ENCODE peak calls at places on chromosomes 7 and 10, in four cellular contexts. O is K562, L is HepG2, J is GM12878. E is an unnamed sample.

GRCh38 chr10:126011995-126012394 is 115.6 kb downstream of the FANK1 start:
- DNase-seq in O (no peak), L (no peak), J (no peak), E (no peak)

GRCh38 chr7:155071121-155071651 is 1.1 kb downstream of the HTR5A start:
- DNase-seq in O (no peak), L (no peak), J (no peak), E (no peak)

GRCh38 chr7:105487559-105488218 is 34.4 kb downstream of the PUS7 start:
- DNase-seq in O (peak), L (peak), J (no peak), E (no peak)

GRCh38 chr10:133178357-133179127 is 18.5 kb downstream of the KNDC1 start:
- DNase-seq in O (no peak), L (no peak), J (no peak), E (peak)

GRCh38 chr10:9957352-9957751 is 1060.3 kb upstream of the CELF2 start:
- DNase-seq in O (no peak), L (no peak), J (no peak), E (no peak)

GRCh38 chr7:95198891-95199290 is 125.4 kb downstream of the PON1 start:
- DNase-seq in O (no peak), L (no peak), J (no peak), E (no peak)

GRCh38 chr10:1365540-1366082 is 309.4 kb downstream of the WDR37 start:
- DNase-seq in O (no peak), L (no peak), J (no peak), E (no peak)

GRCh38 chr7:10022957-10023356 is 950.7 kb upstream of the PHF14 start:
- DNase-seq in O (no peak), L (no peak), J (no peak), E (peak)

GRCh38 chr7:40299097-40299496 is 164.3 kb downstream of the SUGCT start:
- DNase-seq in O (no peak), L (no peak), J (no peak), E (no peak)

GRCh38 chr10:117074621-117075020 is 63.4 kb downstream of the VAX1 start:
- DNase-seq in O (no peak), L (peak), J (no peak), E (no peak)

GRCh38 chr7:47078241-47078640 is 503.7 kb downstream of the TNS3 start:
- DNase-seq in O (no peak), L (no peak), J (no peak), E (no peak)
- TF ChIP-seq CBFB in O (no peak), L (no peak), J (no peak), E (no peak)

GRCh38 chr10:48564466-48565150 is 40.3 kb downstream of the ARHGAP22 start:
- DNase-seq in O (no peak), L (no peak), J (no peak), E (no peak)
- TF ChIP-seq SP1 in O (no peak), L (no peak), J (no peak), E (no peak)

GRCh38 chr10:55641601-55642000 is 719.5 kb downstream of the ZWINT start:
- DNase-seq in O (no peak), L (no peak), J (no peak), E (no peak)
- TF ChIP-seq CBFB in O (no peak), L (no peak), J (no peak), E (no peak)

DNA sequence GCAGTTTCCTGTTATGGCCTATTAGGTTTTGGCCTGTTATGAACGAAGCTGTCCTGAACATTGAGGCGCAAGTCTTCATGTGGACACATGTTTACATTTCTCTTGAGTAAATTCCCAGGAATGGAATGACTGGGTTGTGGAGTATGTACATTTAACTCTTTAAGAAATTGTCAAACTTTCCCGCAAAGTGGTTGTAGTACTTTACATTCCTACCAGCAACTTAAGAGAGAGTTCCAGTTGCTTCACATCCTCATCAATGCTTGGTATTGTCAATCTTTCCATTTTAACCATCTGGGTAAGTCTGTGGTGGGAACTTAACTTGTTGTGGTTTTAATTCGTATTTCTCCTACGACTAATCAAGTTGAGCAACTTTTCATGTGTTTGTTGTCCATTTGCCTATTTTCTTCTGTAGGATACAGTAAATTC is 73.7 kb downstream of the FAM241B start:
- DNase-seq in O (no peak), L (no peak), J (no peak), E (no peak)
- TF ChIP-seq SP1 in O (no peak), L (no peak), J (no peak), E (no peak)

GRCh38 chr10:75712241-75712880 is 280.9 kb downstream of the LRMDA start:
- DNase-seq in O (no peak), L (no peak), J (no peak), E (no peak)
- TF ChIP-seq CBFB in O (no peak), L (no peak), J (no peak), E (no peak)

DNA sequence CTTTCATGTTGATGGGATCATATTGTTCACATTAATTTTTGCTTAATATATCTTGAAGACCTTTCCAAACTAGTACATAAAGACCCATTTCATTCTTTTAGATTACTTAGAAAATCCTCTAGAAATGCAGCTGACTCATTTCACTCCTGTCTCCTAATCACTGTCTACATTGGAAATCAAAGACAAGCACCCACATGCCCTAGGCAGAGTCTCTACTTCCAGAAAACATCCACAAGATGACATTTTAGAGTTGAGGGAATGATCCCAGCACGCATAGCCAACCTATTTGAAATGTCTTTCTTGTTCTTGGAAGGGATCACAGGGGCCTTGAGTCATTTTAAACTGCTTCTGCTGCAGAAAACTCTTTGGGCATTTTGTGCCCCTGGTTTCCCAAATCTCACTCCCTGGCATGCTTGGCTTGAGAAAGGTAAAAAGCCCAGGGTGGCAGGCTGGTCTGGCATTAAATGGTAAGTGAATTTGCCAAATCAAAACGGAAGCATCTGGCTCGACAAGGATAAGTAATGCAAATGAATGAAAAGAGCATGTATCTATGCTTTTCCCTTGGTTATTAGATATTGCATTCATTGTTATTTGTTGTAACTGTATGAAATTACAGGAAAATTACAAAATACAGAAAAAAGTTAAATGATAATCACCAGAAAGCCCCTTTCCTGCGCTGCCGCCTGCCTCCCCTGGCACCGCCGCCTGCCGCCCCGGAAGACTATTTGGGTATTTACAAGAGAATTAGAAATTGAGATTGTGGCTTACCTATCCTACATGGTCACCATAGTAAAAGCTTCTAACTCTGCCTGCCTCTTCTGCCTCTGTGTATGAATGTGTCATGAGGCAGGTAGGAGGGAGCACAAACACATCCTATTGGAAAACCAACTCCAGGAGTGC is 225.3 kb downstream of the PTEN start:
- DNase-seq in O (no peak), L (no peak), J (no peak), E (no peak)
- TF ChIP-seq SP1 in O (no peak), L (no peak), J (no peak), E (no peak)

GRCh38 chr7:115232041-115232440 is 310.1 kb downstream of the MDFIC start:
- DNase-seq in O (no peak), L (no peak), J (no peak), E (no peak)
- TF ChIP-seq CBFB in O (no peak), L (no peak), J (no peak), E (no peak)

E was measured in WTC11.